ENCODE peak calls at places on chromosomes 16 and 17, in five cellular contexts. K is HepG2, S is sigmoid colon, Y is K562, M is upper lobe of left lung. Q is an unnamed sample.

GRCh38 chr17:21470861-21471260 is 94.7 kb downstream of the KCNJ12 start:
- DNase-seq in S (no peak), K (no peak), M (no peak), Y (no peak), Q (no peak)

GRCh38 chr16:66703359-66704215 is 7.0 kb upstream of the CMTM4 start:
- DNase-seq in Y (peak), K (no peak), M (no peak), S (no peak), Q (no peak)

GRCh38 chr16:15701975-15702970 is 52.2 kb downstream of the NDE1 start:
- DNase-seq in K (no peak), Y (no peak), S (no peak), M (no peak), Q (no peak)

GRCh38 chr16:80403871-80404270 is 136.9 kb upstream of the DYNLRB2 start:
- DNase-seq in S (no peak), Y (no peak), M (no peak), K (no peak), Q (no peak)

GRCh38 chr16:86836503-86837125 is 258.3 kb downstream of the FOXL1 start:
- DNase-seq in S (no peak), K (no peak), Y (no peak), M (no peak), Q (peak)

GRCh38 chr17:51298508-51299371 is 38.4 kb downstream of the UTP18 start:
- DNase-seq in K (peak), S (no peak), Y (peak), M (no peak), Q (peak)

GRCh38 chr17:68792042-68792685 is 163.0 kb downstream of the ABCA8 start:
- DNase-seq in M (no peak), K (no peak), S (no peak), Y (no peak), Q (no peak)

GRCh38 chr17:60902399-60902798 is 224.7 kb downstream of the BCAS3 start:
- DNase-seq in M (no peak), S (no peak), K (no peak), Y (no peak), Q (no peak)

GRCh38 chr16:81366316-81366932 is 51.7 kb downstream of the GAN start:
- DNase-seq in Y (peak), M (no peak), K (peak), S (no peak), Q (peak)

GRCh38 chr17:17623904-17624303 is 32.4 kb upstream of the PEMT start:
- DNase-seq in M (no peak), Y (no peak), K (no peak), S (no peak), Q (no peak)

GRCh38 chr16:30526137-30526822 is at the start of gene ZNF768:
- DNase-seq in K (peak), Y (peak), M (no peak), S (peak), Q (peak)

GRCh38 chr17:37191219-37191618 is 184.6 kb upstream of the C17orf78 start:
- DNase-seq in Y (no peak), M (no peak), K (no peak), S (no peak), Q (peak)

GRCh38 chr16:24681793-24682192 is 47.7 kb upstream of the TNRC6A start:
- DNase-seq in S (no peak), K (peak), M (no peak), Y (no peak), Q (no peak)

GRCh38 chr17:50331085-50331791 is 14.7 kb upstream of the XYLT2 start:
- DNase-seq in Y (no peak), M (no peak), S (no peak), K (no peak), Q (no peak)

GRCh38 chr16:64539811-64540210 is 582.1 kb downstream of the CDH11 start:
- DNase-seq in K (no peak), S (no peak), Y (no peak), M (no peak), Q (no peak)

GRCh38 chr17:5419959-5420653 is at the start of gene RPAIN:
- DNase-seq in S (peak), K (peak), Y (peak), M (peak), Q (no peak)

GRCh38 chr16:29825145-29826044 is 5.1 kb downstream of the MVP start:
- DNase-seq in K (no peak), Y (peak), S (peak), M (no peak), Q (peak)

GRCh38 chr16:1791943-1792812 is 1.3 kb downstream of the IGFALS start:
- DNase-seq in M (peak), K (no peak), S (peak), Y (no peak), Q (no peak)

GRCh38 chr17:67055041-67055443 is 10.7 kb downstream of the CACNG1 start:
- DNase-seq in Y (no peak), M (peak), S (no peak), K (no peak), Q (no peak)

GRCh38 chr16:11268921-11269375 is at the start of gene TNP2:
- DNase-seq in M (peak), Y (no peak), K (no peak), S (no peak), Q (no peak)

GRCh38 chr16:52309761-52310416 is 237.1 kb downstream of the TOX3 start:
- DNase-seq in Y (no peak), K (no peak), S (no peak), M (no peak), Q (no peak)

GRCh38 chr16:87344931-87345631 is 27.9 kb upstream of the C16orf95 start:
- DNase-seq in K (no peak), M (peak), S (no peak), Y (no peak), Q (no peak)

GRCh38 chr16:56462064-56462796 is 10.9 kb downstream of the OGFOD1 start:
- DNase-seq in K (no peak), Y (peak), S (no peak), M (no peak), Q (no peak)

GRCh38 chr17:1470774-1471462 is 14.9 kb upstream of the CRK start:
- DNase-seq in M (peak), S (no peak), K (no peak), Y (no peak), Q (no peak)

GRCh38 chr16:79897444-79898146 is 297.1 kb upstream of the MAF start:
- DNase-seq in S (no peak), K (peak), M (no peak), Y (peak), Q (no peak)

GRCh38 chr17:38762231-38762630 is 9.7 kb downstream of the PSMB3 start:
- DNase-seq in Y (no peak), S (no peak), M (no peak), K (no peak), Q (no peak)

GRCh38 chr17:19726615-19727376 is 10.4 kb upstream of the SLC47A2 start:
- DNase-seq in Y (no peak), M (no peak), K (no peak), S (no peak), Q (no peak)

GRCh38 chr17:47649972-47650524 is 329 bp downstream of the KPNB1 start:
- DNase-seq in M (no peak), S (no peak), K (no peak), Y (no peak), Q (no peak)

GRCh38 chr17:46962374-46962790 is 16.7 kb downstream of the RPRML start:
- DNase-seq in Y (no peak), M (no peak), S (no peak), K (no peak), Q (peak)

GRCh38 chr17:77146882-77147281 is 6.1 kb downstream of the SEC14L1 start:
- DNase-seq in K (no peak), Y (no peak), M (peak), S (no peak), Q (no peak)

GRCh38 chr16:69187387-69187890 is 475 bp downstream of the SNTB2 start:
- DNase-seq in K (no peak), S (peak), Y (peak), M (peak), Q (peak)

GRCh38 chr17:28317965-28318758 is 838 bp upstream of the TMEM97 start:
- DNase-seq in S (no peak), Y (peak), K (no peak), M (peak), Q (peak)
- TF ChIP-seq POLR2A in S (no peak), Y (no peak), K (no peak), M (no peak), Q (no peak)

DNA sequence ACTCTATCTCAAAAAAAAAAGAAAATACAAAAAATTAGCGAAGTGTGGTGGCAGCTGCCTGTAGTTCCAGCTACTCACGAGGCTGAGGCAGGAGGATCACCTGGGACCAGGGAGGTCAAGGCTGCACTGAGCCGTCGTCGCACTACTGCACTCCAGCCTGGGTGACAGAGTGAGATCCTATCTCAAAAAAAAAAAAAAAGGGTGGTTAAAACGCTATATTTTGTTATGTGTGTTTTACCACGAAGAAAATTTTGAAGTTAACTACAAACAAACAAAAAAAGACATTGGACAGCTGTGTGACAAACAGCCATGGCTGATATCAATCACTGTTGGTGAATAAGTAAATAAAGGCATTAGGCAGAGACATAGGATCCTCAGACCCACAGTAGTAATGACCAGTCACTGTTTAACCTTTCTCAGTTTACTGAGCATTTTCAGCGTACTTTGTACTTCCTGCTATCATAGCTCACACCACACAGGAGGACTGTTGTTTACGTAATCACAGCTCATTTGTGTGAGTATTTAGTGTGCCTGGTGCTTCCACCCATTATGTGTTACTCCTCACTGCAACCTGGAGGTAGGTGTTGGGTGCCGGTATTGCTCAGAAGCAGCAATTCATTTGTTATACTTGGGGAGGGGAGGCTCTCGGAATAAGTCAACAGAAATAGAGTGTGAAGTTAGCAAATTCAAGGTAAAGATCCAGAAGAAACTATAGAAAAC is 55.4 kb downstream of the COPRS start:
- DNase-seq in M (no peak), K (peak), S (no peak), Y (no peak), Q (no peak)
- TF ChIP-seq POLR2AphosphoS5 in M (no peak), K (peak), S (no peak), Y (no peak), Q (no peak)

GRCh38 chr17:43382776-43383175 is 16.0 kb upstream of the ARL4D start:
- DNase-seq in M (no peak), K (no peak), Y (no peak), S (no peak), Q (no peak)

GRCh38 chr17:43383826-43384475 is 14.8 kb upstream of the ARL4D start:
- DNase-seq in M (no peak), K (no peak), S (no peak), Y (no peak), Q (no peak)

GRCh38 chr17:43385046-43385831 is 13.6 kb upstream of the ARL4D start:
- DNase-seq in Y (no peak), K (no peak), M (no peak), S (no peak), Q (no peak)

GRCh38 chr17:43383372-43383771 is 15.4 kb upstream of the ARL4D start:
- DNase-seq in K (no peak), Y (no peak), M (no peak), S (no peak), Q (no peak)

DNA sequence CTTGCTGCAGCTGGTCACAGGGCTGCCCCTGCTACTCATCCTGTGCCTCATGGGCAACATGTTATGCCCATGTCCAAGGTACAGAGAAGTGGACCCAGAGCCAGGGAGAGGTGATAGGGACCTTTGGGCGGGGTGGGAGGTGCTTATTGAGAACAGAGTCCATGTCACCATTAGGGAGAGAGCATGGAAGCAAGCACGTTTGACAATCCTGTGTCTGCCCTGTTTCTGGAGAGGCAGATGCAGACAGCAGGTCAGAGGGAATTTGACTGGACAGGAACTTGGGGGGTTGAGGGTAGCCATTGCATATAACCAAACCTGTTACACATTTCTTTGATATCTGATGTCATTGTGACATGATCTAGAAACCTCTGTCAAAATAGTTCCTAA is 14.3 kb upstream of the ARL4D start:
- DNase-seq in Y (no peak), S (no peak), K (peak), M (no peak), Q (no peak)
- TF ChIP-seq POLR2A in Y (no peak), S (no peak), K (peak), M (no peak), Q (no peak)

GRCh38 chr17:44247346-44248219 is 20.4 kb downstream of the SLC4A1 start:
- DNase-seq in M (no peak), Y (no peak), K (no peak), S (no peak), Q (no peak)
- TF ChIP-seq POLR2AphosphoS5 in M (peak), Y (no peak), K (no peak), S (no peak), Q (no peak)

DNA sequence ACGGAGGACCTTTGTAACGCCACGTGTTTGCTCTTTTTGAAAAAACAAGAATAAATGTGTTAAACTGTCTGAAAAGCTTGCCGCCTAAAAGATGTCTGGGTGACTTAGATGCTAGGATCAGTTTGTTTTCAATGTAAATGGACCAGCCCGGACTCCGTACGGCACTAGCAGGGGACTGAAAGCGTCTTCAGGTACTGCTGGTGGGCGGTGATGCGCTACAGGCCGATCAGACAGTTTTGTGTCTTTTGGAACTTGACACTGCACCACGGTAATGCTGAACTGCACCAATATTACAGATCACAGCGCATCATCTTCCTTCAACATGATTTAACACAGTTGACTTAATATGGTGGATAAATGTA is 721 bp upstream of the MBTPS1 start:
- DNase-seq in S (no peak), M (no peak), Y (peak), K (no peak), Q (peak)
- TF ChIP-seq POLR2A in S (no peak), M (no peak), Y (no peak), K (no peak), Q (no peak)

GRCh38 chr16:48539485-48540221 is 70.3 kb downstream of the N4BP1 start:
- DNase-seq in M (peak), K (no peak), S (peak), Y (no peak), Q (no peak)

GRCh38 chr16:48536600-48537200 is 73.3 kb downstream of the N4BP1 start:
- DNase-seq in M (no peak), S (peak), Y (no peak), K (no peak), Q (no peak)

GRCh38 chr16:48538746-48539484 is 71.1 kb downstream of the N4BP1 start:
- DNase-seq in S (peak), Y (no peak), K (peak), M (peak), Q (no peak)

GRCh38 chr16:48537275-48537674 is 72.7 kb downstream of the N4BP1 start:
- DNase-seq in K (no peak), M (peak), S (peak), Y (no peak), Q (no peak)

GRCh38 chr16:48537909-48538745 is 71.9 kb downstream of the N4BP1 start:
- DNase-seq in Y (no peak), K (no peak), S (peak), M (peak), Q (no peak)
- TF ChIP-seq POLR2AphosphoS5 in Y (no peak), K (no peak), S (no peak), M (no peak), Q (no peak)

DNA sequence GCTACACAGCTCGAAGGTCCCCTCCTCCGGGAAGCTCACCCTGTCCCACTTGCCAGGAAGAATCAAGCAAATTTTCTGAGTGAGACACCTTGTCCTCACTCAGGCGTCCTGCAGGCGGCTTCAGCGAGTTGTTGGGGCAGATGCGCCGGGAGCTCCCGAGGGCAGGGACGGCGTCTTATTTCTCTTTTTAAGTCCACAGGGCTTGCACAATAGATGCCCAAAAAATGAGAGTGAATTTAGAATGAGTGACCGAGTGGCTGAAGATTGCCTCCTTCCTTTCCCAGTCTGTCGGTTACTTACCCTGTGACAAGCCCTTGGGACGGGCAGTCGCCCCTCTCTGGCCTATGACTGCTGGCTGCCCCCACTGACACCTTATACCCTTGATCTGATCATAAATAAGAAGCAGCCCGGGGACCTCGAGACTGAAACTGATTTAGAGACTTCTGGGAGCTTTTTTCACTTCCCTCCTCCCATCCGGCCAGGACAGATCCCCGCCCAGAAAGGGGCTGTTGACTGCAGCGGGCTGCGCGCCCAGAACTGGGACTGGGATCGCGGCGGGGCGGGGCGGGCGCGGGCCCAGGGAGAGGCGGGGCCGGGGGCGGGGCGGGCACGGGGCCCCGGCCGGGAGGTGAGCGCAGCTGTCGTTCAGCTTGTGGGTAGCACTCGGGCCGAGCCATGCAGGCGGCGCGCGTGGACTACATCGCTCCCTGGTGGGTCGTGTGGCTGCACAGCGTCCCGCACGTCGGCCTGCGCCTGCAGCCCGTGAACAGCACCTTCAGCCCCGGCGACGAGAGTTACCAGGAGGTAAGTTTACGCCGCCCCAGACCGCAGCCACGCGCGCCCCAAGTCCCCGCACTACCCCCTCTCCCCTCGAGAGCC is at the start of gene TTYH2:
- DNase-seq in K (peak), M (peak), S (peak), Y (peak), Q (peak)
- TF ChIP-seq POLR2A in K (no peak), M (no peak), S (no peak), Y (no peak), Q (no peak)

Q was measured in endothelial cell of umbilical vein.